ENCODE peak calls at places on chromosomes 12 and 14, in ten cellular contexts. Q is A549; Y is stimulated activated CD8-positive, alpha-beta memory T cell treated with anti-CD3 and anti-CD28 coated beads, Interleukin-4, amount 100 ng/mL, for 4 hours; D is heart left ventricle; X is GM04503; I is 8988T; C is NCI-H2081; K is RKO; H is ureter; F is PC-3. J is an unnamed sample.
A peak's percentile ranks its signal among the peaks of the same experiment; 100 is the strongest.

GRCh38 chr12:32171211-32171610 is 64.6 kb downstream of the BICD1 start:
- DNase-seq in Q (no peak), Y (no peak), D (no peak), X (no peak), I (no peak), C (no peak), K (no peak), H (no peak), F (no peak), J (no peak)

GRCh38 chr12:12673296-12673695 is 22.7 kb downstream of the GPR19 start:
- DNase-seq in Q (no peak), Y (no peak), D (no peak), X (no peak), I (no peak), C (no peak), K (no peak), H (no peak), F (peak; percentile 53), J (no peak)

GRCh38 chr12:111431772-111432171 is 26.0 kb downstream of the SH2B3 start:
- DNase-seq in Q (no peak), Y (no peak), D (no peak), X (no peak), I (no peak), C (no peak), K (no peak), H (no peak), F (no peak), J (no peak)

GRCh38 chr14:65709576-65709975 is 297.0 kb downstream of the FUT8 start:
- DNase-seq in Q (no peak), Y (no peak), D (no peak), X (no peak), I (no peak), C (no peak), K (no peak), H (no peak), F (no peak), J (no peak)

GRCh38 chr12:132610051-132610759 is at the start of gene LRCOL1:
- DNase-seq in Q (no peak), Y (no peak), D (peak; percentile 73), X (peak; percentile 61), I (no peak), C (no peak), K (no peak), H (no peak), F (no peak), J (peak; percentile 47)

GRCh38 chr12:4145990-4146859 is 127.3 kb upstream of the CCND2 start:
- DNase-seq in Q (no peak), Y (no peak), D (no peak), X (no peak), I (no peak), C (no peak), K (no peak), H (no peak), F (no peak), J (peak; percentile 49)

GRCh38 chr14:102652194-102652593 is 59.7 kb downstream of the RCOR1 start:
- DNase-seq in Q (no peak), Y (no peak), D (no peak), X (no peak), I (no peak), C (no peak), K (no peak), H (no peak), F (no peak), J (no peak)

GRCh38 chr12:121807656-121808347 is 4.0 kb downstream of the SETD1B start:
- DNase-seq in Q (no peak), Y (no peak), D (peak; percentile 49), X (no peak), I (no peak), C (no peak), K (no peak), H (no peak), F (no peak), J (no peak)

GRCh38 chr14:69640931-69641330 is 29.5 kb downstream of the SUSD6 start:
- DNase-seq in Q (no peak), Y (no peak), D (no peak), X (no peak), I (no peak), C (no peak), K (no peak), H (no peak), F (no peak), J (no peak)

GRCh38 chr12:120216742-120217595 is 16.1 kb upstream of the RPLP0 start:
- DNase-seq in Q (no peak), Y (no peak), D (no peak), X (no peak), I (no peak), C (no peak), K (no peak), H (no peak), F (no peak), J (no peak)

GRCh38 chr14:51485733-51486132 is 166.0 kb upstream of the FRMD6 start:
- DNase-seq in Q (no peak), Y (no peak), D (no peak), X (no peak), I (no peak), C (no peak), K (no peak), H (no peak), F (no peak), J (no peak)

GRCh38 chr12:12685305-12685704 is 10.7 kb downstream of the GPR19 start:
- DNase-seq in Q (no peak), Y (no peak), D (no peak), X (no peak), I (no peak), C (peak; percentile 26), K (no peak), H (no peak), F (no peak), J (no peak)

GRCh38 chr12:54432815-54433164 is 13.7 kb upstream of the ITGA5 start:
- DNase-seq in Q (no peak), Y (no peak), D (no peak), X (no peak), I (no peak), C (no peak), K (no peak), H (no peak), F (no peak), J (peak; percentile 72)

GRCh38 chr14:93234798-93235197 is 27.7 kb downstream of the UBR7 start:
- DNase-seq in Q (peak; percentile 64), Y (no peak), D (no peak), X (no peak), I (no peak), C (no peak), K (peak; percentile 96), H (no peak), F (peak; percentile 94), J (no peak)

GRCh38 chr12:45130881-45131281 is 80.0 kb upstream of the DBX2 start:
- DNase-seq in Q (peak; percentile 71), Y (no peak), D (no peak), X (peak; percentile 11), I (no peak), C (peak; percentile 64), K (peak; percentile 75), H (no peak), F (peak; percentile 86), J (no peak)

GRCh38 chr14:65230287-65230728 is 128.0 kb upstream of the MAX start:
- DNase-seq in Q (peak; percentile 37), Y (no peak), D (no peak), X (no peak), I (no peak), C (peak; percentile 82), K (no peak), H (no peak), F (no peak), J (no peak)

GRCh38 chr12:638948-639557 is 24.2 kb downstream of the NINJ2 start:
- DNase-seq in Q (no peak), Y (no peak), D (no peak), X (no peak), I (no peak), C (no peak), K (no peak), H (no peak), F (no peak), J (no peak)

J was measured in coronary artery.